ENCODE peak calls at places on chromosome 9, in ten cellular contexts. N is Peyer's patch, R is heart left ventricle, H is stomach, J is upper lobe of left lung, T is tibial nerve, I is uterus, X is ovary, S is IMR-90, E is gastrocnemius medialis. G is an unnamed sample.

GRCh38 chr9:115393976-115394775 is 276.2 kb upstream of the TNC start:
- DNase-seq in N (no peak), R (no peak), H (no peak), J (no peak), T (no peak), I (no peak), X (no peak), S (no peak), E (no peak), G (no peak)

GRCh38 chr9:93354451-93354850 is 97.0 kb upstream of the FAM120A start:
- DNase-seq in N (no peak), R (no peak), H (no peak), J (no peak), T (no peak), I (no peak), X (no peak), S (no peak), E (no peak), G (no peak)

GRCh38 chr9:136348691-136349090 is 14.9 kb downstream of the DNLZ start:
- DNase-seq in N (no peak), R (no peak), H (no peak), J (no peak), T (no peak), I (no peak), X (no peak), S (no peak), E (no peak), G (no peak)

GRCh38 chr9:131367445-131367844 is 26.4 kb upstream of the PRRC2B start:
- DNase-seq in N (no peak), R (no peak), H (no peak), J (no peak), T (no peak), I (no peak), X (no peak), S (no peak), E (no peak), G (no peak)

GRCh38 chr9:24614070-24614469 is 68.4 kb upstream of the IZUMO3 start:
- DNase-seq in N (no peak), R (no peak), H (no peak), J (no peak), T (no peak), I (no peak), X (no peak), S (no peak), E (no peak), G (no peak)

GRCh38 chr9:114301798-114302565 is 20.9 kb upstream of the ORM1 start:
- DNase-seq in N (no peak), R (peak; percentile 4), H (peak; percentile 24), J (no peak), T (no peak), I (no peak), X (no peak), S (no peak), E (no peak), G (peak; percentile 8)

GRCh38 chr9:75186767-75187380 is 98.6 kb downstream of the OSTF1 start:
- DNase-seq in N (no peak), R (no peak), H (no peak), J (no peak), T (no peak), I (no peak), X (no peak), S (peak; percentile 28), E (no peak), G (no peak)

GRCh38 chr9:101791938-101792337 is 53.5 kb upstream of the GRIN3A start:
- DNase-seq in N (no peak), R (no peak), H (no peak), J (no peak), T (no peak), I (no peak), X (no peak), S (no peak), E (no peak), G (peak; percentile 67)

GRCh38 chr9:107907715-107908114 is 418.1 kb upstream of the KLF4 start:
- DNase-seq in N (no peak), R (no peak), H (no peak), J (no peak), T (no peak), I (no peak), X (no peak), S (no peak), E (no peak), G (no peak)

GRCh38 chr9:5447337-5447736 is 3.0 kb upstream of the CD274 start:
- DNase-seq in N (no peak), R (no peak), H (no peak), J (no peak), T (no peak), I (no peak), X (no peak), S (no peak), E (no peak), G (no peak)

GRCh38 chr9:14497476-14497875 is 183.5 kb upstream of the NFIB start:
- DNase-seq in N (no peak), R (no peak), H (no peak), J (no peak), T (no peak), I (no peak), X (no peak), S (no peak), E (no peak), G (no peak)

GRCh38 chr9:124527781-124528180 is 20.6 kb upstream of the NR5A1 start:
- DNase-seq in N (no peak), R (no peak), H (no peak), J (no peak), T (no peak), I (no peak), X (no peak), S (peak; percentile 63), E (no peak), G (no peak)

GRCh38 chr9:83572524-83572923 is 34.3 kb upstream of the FRMD3 start:
- DNase-seq in N (no peak), R (peak; percentile 23), H (no peak), J (no peak), T (no peak), I (no peak), X (no peak), S (no peak), E (peak; percentile 30), G (no peak)

GRCh38 chr9:128610889-128611288 is 45.8 kb downstream of the DYNC2I2 start:
- DNase-seq in N (no peak), R (no peak), H (no peak), J (no peak), T (no peak), I (no peak), X (no peak), S (no peak), E (no peak), G (no peak)

GRCh38 chr9:128611600-128612394 is 44.9 kb downstream of the DYNC2I2 start:
- DNase-seq in N (no peak), R (no peak), H (no peak), J (no peak), T (no peak), I (no peak), X (no peak), S (no peak), E (no peak), G (no peak)

GRCh38 chr9:128603697-128604096 is 51.3 kb downstream of the SPTAN1 start:
- DNase-seq in N (no peak), R (no peak), H (no peak), J (no peak), T (no peak), I (no peak), X (no peak), S (no peak), E (no peak), G (no peak)

DNA sequence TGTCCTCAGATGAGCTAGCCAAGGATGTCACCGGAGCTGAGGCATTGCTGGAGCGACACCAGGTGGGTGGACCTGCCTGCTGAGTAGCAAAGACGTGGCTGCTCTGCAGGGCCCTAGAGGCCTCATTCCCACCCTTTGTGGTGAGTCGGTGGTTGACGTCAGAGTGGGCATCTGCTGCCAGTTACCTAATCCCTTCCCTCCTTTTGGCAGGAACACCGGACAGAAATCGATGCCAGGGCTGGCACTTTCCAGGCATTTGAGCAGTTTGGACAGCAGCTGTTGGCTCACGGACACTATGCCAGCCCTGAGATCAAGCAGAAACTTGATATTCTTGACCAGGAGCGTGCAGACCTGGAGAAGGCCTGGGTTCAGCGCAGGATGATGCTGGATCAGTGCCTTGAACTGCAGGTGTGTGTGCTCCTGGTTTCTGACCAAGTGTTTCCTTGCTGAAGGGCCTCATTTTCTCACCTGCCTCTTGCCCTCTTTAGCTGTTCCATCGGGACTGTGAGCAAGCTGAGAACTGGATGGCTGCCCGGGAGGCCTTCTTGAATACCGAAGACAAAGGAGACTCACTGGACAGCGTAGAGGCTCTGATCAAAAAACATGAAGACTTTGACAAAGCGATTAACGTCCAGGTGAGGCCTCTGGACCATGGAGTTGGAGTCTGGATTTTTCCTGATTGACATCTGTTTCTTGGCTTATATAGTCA is 48.9 kb downstream of the DYNC2I2 start:
- DNase-seq in N (no peak), R (peak; percentile 95), H (peak; percentile 66), J (no peak), T (no peak), I (peak; percentile 47), X (no peak), S (peak; percentile 7), E (peak; percentile 98), G (no peak)
- TF ChIP-seq CTCF in N (no peak), R (no peak), H (no peak), J (no peak), T (no peak), I (no peak), X (no peak), S (no peak), E (no peak), G (no peak)

GRCh38 chr9:79700607-79701330 is 129.0 kb downstream of the TLE4 start:
- DNase-seq in N (no peak), R (no peak), H (no peak), J (no peak), T (no peak), I (no peak), X (no peak), S (peak; percentile 21), E (no peak), G (no peak)
- H3K9me3 ChIP-seq in N (no peaks in the 10 kb centered on the region), R (no peaks in the 10 kb centered on the region), H (no peaks in the 10 kb centered on the region), J (no peaks in the 10 kb centered on the region), T (no peaks in the 10 kb centered on the region), I (no peaks in the 10 kb centered on the region), X (no peaks in the 10 kb centered on the region), S (no peaks in the 10 kb centered on the region), E (no peaks in the 10 kb centered on the region), G (no peaks in the 10 kb centered on the region)

GRCh38 chr9:105447814-105448812 is at the start of gene FSD1L:
- DNase-seq in N (peak; percentile 83), R (peak; percentile 97), H (peak; percentile 95), J (peak; percentile 98), T (peak; percentile 78), I (peak; percentile 91), X (peak; percentile 93), S (peak; percentile 90), E (peak; percentile 94), G (peak; percentile 95)
- TF ChIP-seq POLR2A in N (no peak), R (peak; percentile 63), H (no peak), J (no peak), T (no peak), I (peak; percentile 24), X (no peak), S (peak; percentile 1), E (peak; percentile 97), G (no peak)

DNA sequence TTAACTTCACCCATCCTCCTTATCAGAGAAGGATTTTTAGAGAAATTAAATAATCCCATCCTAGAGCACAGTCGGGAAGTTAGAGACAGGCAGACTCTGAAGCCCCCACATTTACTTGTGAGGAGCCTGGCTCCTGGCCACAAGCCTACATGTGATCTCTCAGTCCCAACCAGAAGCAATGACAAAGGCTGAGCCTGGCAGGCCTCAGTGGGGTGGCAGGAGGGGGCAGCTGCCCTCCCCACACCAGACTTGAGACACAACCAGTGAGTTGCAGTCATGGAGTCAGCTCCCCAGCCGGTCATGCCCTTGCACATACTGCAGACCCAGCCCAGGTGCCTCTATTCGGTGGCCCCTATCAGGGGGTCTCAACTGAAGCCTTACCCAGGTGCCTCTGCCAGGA is 11.0 kb downstream of the NAIF1 start:
- DNase-seq in N (no peak), R (no peak), H (peak; percentile 44), J (peak; percentile 37), T (peak; percentile 36), I (no peak), X (peak; percentile 55), S (no peak), E (peak; percentile 65), G (no peak)
- TF ChIP-seq CTCF in N (no peak), R (no peak), H (no peak), J (no peak), T (no peak), I (no peak), X (no peak), S (no peak), E (no peak), G (no peak)

G was measured in testis.